ENCODE peak calls at places on chromosomes 5 and 9, in nine cellular contexts. One of them, this sample, is unnamed.

GRCh38 chr9:101455656-101456235 is 20.2 kb upstream of the ALDOB start:
- DNase-seq in activated gamma-delta T cell: no peak
- DNase-seq in stimulated activated naive CD8-positive, alpha-beta T cell treated with anti-CD3 and anti-CD28 coated beads, Interleukin-15, amount 100 ng/mL, for 72 hours: no peak
- DNase-seq in foreskin fibroblast: peak; percentile 32
- DNase-seq in tibial artery: no peak
- DNase-seq in T-helper 1 cell: no peak
- DNase-seq in stimulated activated CD4-positive, alpha-beta T cell treated with anti-CD3 and anti-CD28 coated beads, Interleukin-15, amount 100 ng/mL, for 48 hours: no peak
- DNase-seq in lung: no peak
- DNase-seq in NCI-H1048: no peak
- DNase-seq in this sample: peak; percentile 70

GRCh38 chr5:7419846-7420245 is 23.9 kb downstream of the ADCY2 start:
- DNase-seq in activated gamma-delta T cell: no peak
- DNase-seq in stimulated activated naive CD8-positive, alpha-beta T cell treated with anti-CD3 and anti-CD28 coated beads, Interleukin-15, amount 100 ng/mL, for 72 hours: no peak
- DNase-seq in foreskin fibroblast: no peak
- DNase-seq in tibial artery: no peak
- DNase-seq in T-helper 1 cell: no peak
- DNase-seq in stimulated activated CD4-positive, alpha-beta T cell treated with anti-CD3 and anti-CD28 coated beads, Interleukin-15, amount 100 ng/mL, for 48 hours: no peak
- DNase-seq in lung: no peak
- DNase-seq in NCI-H1048: no peak
- DNase-seq in this sample: no peak

GRCh38 chr9:76433851-76434250 is 25.1 kb upstream of the GCNT1 start:
- DNase-seq in activated gamma-delta T cell: no peak
- DNase-seq in stimulated activated naive CD8-positive, alpha-beta T cell treated with anti-CD3 and anti-CD28 coated beads, Interleukin-15, amount 100 ng/mL, for 72 hours: no peak
- DNase-seq in foreskin fibroblast: peak; percentile 62
- DNase-seq in tibial artery: no peak
- DNase-seq in T-helper 1 cell: no peak
- DNase-seq in stimulated activated CD4-positive, alpha-beta T cell treated with anti-CD3 and anti-CD28 coated beads, Interleukin-15, amount 100 ng/mL, for 48 hours: no peak
- DNase-seq in lung: no peak
- DNase-seq in NCI-H1048: no peak
- DNase-seq in this sample: no peak

GRCh38 chr5:44389410-44389879 is at the start of gene FGF10:
- DNase-seq in activated gamma-delta T cell: no peak
- DNase-seq in stimulated activated naive CD8-positive, alpha-beta T cell treated with anti-CD3 and anti-CD28 coated beads, Interleukin-15, amount 100 ng/mL, for 72 hours: no peak
- DNase-seq in foreskin fibroblast: no peak
- DNase-seq in tibial artery: peak; percentile 61
- DNase-seq in T-helper 1 cell: no peak
- DNase-seq in stimulated activated CD4-positive, alpha-beta T cell treated with anti-CD3 and anti-CD28 coated beads, Interleukin-15, amount 100 ng/mL, for 48 hours: no peak
- DNase-seq in lung: no peak
- DNase-seq in NCI-H1048: no peak
- DNase-seq in this sample: no peak

GRCh38 chr5:137265457-137265856 is 233.7 kb downstream of the SPOCK1 start:
- DNase-seq in activated gamma-delta T cell: no peak
- DNase-seq in stimulated activated naive CD8-positive, alpha-beta T cell treated with anti-CD3 and anti-CD28 coated beads, Interleukin-15, amount 100 ng/mL, for 72 hours: no peak
- DNase-seq in foreskin fibroblast: no peak
- DNase-seq in tibial artery: no peak
- DNase-seq in T-helper 1 cell: no peak
- DNase-seq in stimulated activated CD4-positive, alpha-beta T cell treated with anti-CD3 and anti-CD28 coated beads, Interleukin-15, amount 100 ng/mL, for 48 hours: no peak
- DNase-seq in lung: no peak
- DNase-seq in NCI-H1048: no peak
- DNase-seq in this sample: no peak

GRCh38 chr5:148179234-148179824 is 11.0 kb downstream of the SPINK14 start:
- DNase-seq in activated gamma-delta T cell: no peak
- DNase-seq in stimulated activated naive CD8-positive, alpha-beta T cell treated with anti-CD3 and anti-CD28 coated beads, Interleukin-15, amount 100 ng/mL, for 72 hours: peak; percentile 7
- DNase-seq in foreskin fibroblast: peak; percentile 16
- DNase-seq in tibial artery: no peak
- DNase-seq in T-helper 1 cell: peak; percentile 43
- DNase-seq in stimulated activated CD4-positive, alpha-beta T cell treated with anti-CD3 and anti-CD28 coated beads, Interleukin-15, amount 100 ng/mL, for 48 hours: no peak
- DNase-seq in lung: no peak
- DNase-seq in NCI-H1048: peak; percentile 86
- DNase-seq in this sample: peak; percentile 71

GRCh38 chr5:117587111-117587510 is 1012.5 kb upstream of the SEMA6A start:
- DNase-seq in activated gamma-delta T cell: no peak
- DNase-seq in stimulated activated naive CD8-positive, alpha-beta T cell treated with anti-CD3 and anti-CD28 coated beads, Interleukin-15, amount 100 ng/mL, for 72 hours: no peak
- DNase-seq in foreskin fibroblast: no peak
- DNase-seq in tibial artery: no peak
- DNase-seq in T-helper 1 cell: no peak
- DNase-seq in stimulated activated CD4-positive, alpha-beta T cell treated with anti-CD3 and anti-CD28 coated beads, Interleukin-15, amount 100 ng/mL, for 48 hours: no peak
- DNase-seq in lung: no peak
- DNase-seq in NCI-H1048: no peak
- DNase-seq in this sample: no peak

GRCh38 chr9:135883410-135884089 is 23.8 kb downstream of the CAMSAP1 start:
- DNase-seq in activated gamma-delta T cell: no peak
- DNase-seq in stimulated activated naive CD8-positive, alpha-beta T cell treated with anti-CD3 and anti-CD28 coated beads, Interleukin-15, amount 100 ng/mL, for 72 hours: no peak
- DNase-seq in foreskin fibroblast: no peak
- DNase-seq in tibial artery: no peak
- DNase-seq in T-helper 1 cell: no peak
- DNase-seq in stimulated activated CD4-positive, alpha-beta T cell treated with anti-CD3 and anti-CD28 coated beads, Interleukin-15, amount 100 ng/mL, for 48 hours: no peak
- DNase-seq in lung: no peak
- DNase-seq in NCI-H1048: no peak
- DNase-seq in this sample: no peak

GRCh38 chr5:138677782-138678181 is 75.4 kb upstream of the CTNNA1 start:
- DNase-seq in activated gamma-delta T cell: no peak
- DNase-seq in stimulated activated naive CD8-positive, alpha-beta T cell treated with anti-CD3 and anti-CD28 coated beads, Interleukin-15, amount 100 ng/mL, for 72 hours: no peak
- DNase-seq in foreskin fibroblast: no peak
- DNase-seq in tibial artery: no peak
- DNase-seq in T-helper 1 cell: no peak
- DNase-seq in stimulated activated CD4-positive, alpha-beta T cell treated with anti-CD3 and anti-CD28 coated beads, Interleukin-15, amount 100 ng/mL, for 48 hours: no peak
- DNase-seq in lung: no peak
- DNase-seq in NCI-H1048: no peak
- DNase-seq in this sample: no peak

GRCh38 chr5:176748967-176749935 is 61.1 kb upstream of the UNC5A start:
- DNase-seq in activated gamma-delta T cell: no peak
- DNase-seq in stimulated activated naive CD8-positive, alpha-beta T cell treated with anti-CD3 and anti-CD28 coated beads, Interleukin-15, amount 100 ng/mL, for 72 hours: no peak
- DNase-seq in foreskin fibroblast: no peak
- DNase-seq in tibial artery: no peak
- DNase-seq in T-helper 1 cell: no peak
- DNase-seq in stimulated activated CD4-positive, alpha-beta T cell treated with anti-CD3 and anti-CD28 coated beads, Interleukin-15, amount 100 ng/mL, for 48 hours: no peak
- DNase-seq in lung: no peak
- DNase-seq in NCI-H1048: no peak
- DNase-seq in this sample: no peak

GRCh38 chr5:132267166-132267739 is 9.8 kb downstream of the PDLIM4 start:
- DNase-seq in activated gamma-delta T cell: no peak
- DNase-seq in stimulated activated naive CD8-positive, alpha-beta T cell treated with anti-CD3 and anti-CD28 coated beads, Interleukin-15, amount 100 ng/mL, for 72 hours: no peak
- DNase-seq in foreskin fibroblast: no peak
- DNase-seq in tibial artery: no peak
- DNase-seq in T-helper 1 cell: no peak
- DNase-seq in stimulated activated CD4-positive, alpha-beta T cell treated with anti-CD3 and anti-CD28 coated beads, Interleukin-15, amount 100 ng/mL, for 48 hours: no peak
- DNase-seq in lung: no peak
- DNase-seq in NCI-H1048: no peak
- DNase-seq in this sample: no peak

GRCh38 chr9:76302947-76303550 is 91.2 kb downstream of the RFK start:
- DNase-seq in activated gamma-delta T cell: no peak
- DNase-seq in stimulated activated naive CD8-positive, alpha-beta T cell treated with anti-CD3 and anti-CD28 coated beads, Interleukin-15, amount 100 ng/mL, for 72 hours: no peak
- DNase-seq in foreskin fibroblast: peak; percentile 30
- DNase-seq in tibial artery: no peak
- DNase-seq in T-helper 1 cell: peak; percentile 34
- DNase-seq in stimulated activated CD4-positive, alpha-beta T cell treated with anti-CD3 and anti-CD28 coated beads, Interleukin-15, amount 100 ng/mL, for 48 hours: no peak
- DNase-seq in lung: no peak
- DNase-seq in NCI-H1048: no peak
- DNase-seq in this sample: peak; percentile 68

GRCh38 chr9:93952784-93953491 is 2.2 kb downstream of the BARX1 start:
- DNase-seq in activated gamma-delta T cell: no peak
- DNase-seq in stimulated activated naive CD8-positive, alpha-beta T cell treated with anti-CD3 and anti-CD28 coated beads, Interleukin-15, amount 100 ng/mL, for 72 hours: peak; percentile 32
- DNase-seq in foreskin fibroblast: no peak
- DNase-seq in tibial artery: no peak
- DNase-seq in T-helper 1 cell: no peak
- DNase-seq in stimulated activated CD4-positive, alpha-beta T cell treated with anti-CD3 and anti-CD28 coated beads, Interleukin-15, amount 100 ng/mL, for 48 hours: no peak
- DNase-seq in lung: no peak
- DNase-seq in NCI-H1048: no peak
- DNase-seq in this sample: no peak

GRCh38 chr5:134543820-134544692 is 18.6 kb downstream of the JADE2 start:
- DNase-seq in activated gamma-delta T cell: no peak
- DNase-seq in stimulated activated naive CD8-positive, alpha-beta T cell treated with anti-CD3 and anti-CD28 coated beads, Interleukin-15, amount 100 ng/mL, for 72 hours: peak; percentile 46
- DNase-seq in foreskin fibroblast: no peak
- DNase-seq in tibial artery: no peak
- DNase-seq in T-helper 1 cell: peak; percentile 53
- DNase-seq in stimulated activated CD4-positive, alpha-beta T cell treated with anti-CD3 and anti-CD28 coated beads, Interleukin-15, amount 100 ng/mL, for 48 hours: no peak
- DNase-seq in lung: no peak
- DNase-seq in NCI-H1048: no peak
- DNase-seq in this sample: no peak

GRCh38 chr9:105994970-105995369 is 300.6 kb downstream of the TMEM38B start:
- DNase-seq in activated gamma-delta T cell: no peak
- DNase-seq in stimulated activated naive CD8-positive, alpha-beta T cell treated with anti-CD3 and anti-CD28 coated beads, Interleukin-15, amount 100 ng/mL, for 72 hours: no peak
- DNase-seq in foreskin fibroblast: no peak
- DNase-seq in tibial artery: no peak
- DNase-seq in T-helper 1 cell: no peak
- DNase-seq in stimulated activated CD4-positive, alpha-beta T cell treated with anti-CD3 and anti-CD28 coated beads, Interleukin-15, amount 100 ng/mL, for 48 hours: no peak
- DNase-seq in lung: no peak
- DNase-seq in NCI-H1048: no peak
- DNase-seq in this sample: no peak

GRCh38 chr9:133777111-133777791 is 39.1 kb upstream of the SARDH start:
- DNase-seq in activated gamma-delta T cell: no peak
- DNase-seq in stimulated activated naive CD8-positive, alpha-beta T cell treated with anti-CD3 and anti-CD28 coated beads, Interleukin-15, amount 100 ng/mL, for 72 hours: no peak
- DNase-seq in foreskin fibroblast: no peak
- DNase-seq in tibial artery: no peak
- DNase-seq in T-helper 1 cell: no peak
- DNase-seq in stimulated activated CD4-positive, alpha-beta T cell treated with anti-CD3 and anti-CD28 coated beads, Interleukin-15, amount 100 ng/mL, for 48 hours: no peak
- DNase-seq in lung: no peak
- DNase-seq in NCI-H1048: no peak
- DNase-seq in this sample: no peak

GRCh38 chr5:143161893-143162520 is 241.5 kb downstream of the NR3C1 start:
- DNase-seq in activated gamma-delta T cell: no peak
- DNase-seq in stimulated activated naive CD8-positive, alpha-beta T cell treated with anti-CD3 and anti-CD28 coated beads, Interleukin-15, amount 100 ng/mL, for 72 hours: no peak
- DNase-seq in foreskin fibroblast: peak; percentile 80
- DNase-seq in tibial artery: no peak
- DNase-seq in T-helper 1 cell: no peak
- DNase-seq in stimulated activated CD4-positive, alpha-beta T cell treated with anti-CD3 and anti-CD28 coated beads, Interleukin-15, amount 100 ng/mL, for 48 hours: no peak
- DNase-seq in lung: no peak
- DNase-seq in NCI-H1048: no peak
- DNase-seq in this sample: no peak

GRCh38 chr5:17379188-17379951 is 118.7 kb upstream of the TAF11L2 start:
- DNase-seq in activated gamma-delta T cell: no peak
- DNase-seq in stimulated activated naive CD8-positive, alpha-beta T cell treated with anti-CD3 and anti-CD28 coated beads, Interleukin-15, amount 100 ng/mL, for 72 hours: no peak
- DNase-seq in foreskin fibroblast: no peak
- DNase-seq in tibial artery: no peak
- DNase-seq in T-helper 1 cell: no peak
- DNase-seq in stimulated activated CD4-positive, alpha-beta T cell treated with anti-CD3 and anti-CD28 coated beads, Interleukin-15, amount 100 ng/mL, for 48 hours: no peak
- DNase-seq in lung: no peak
- DNase-seq in NCI-H1048: peak; percentile 32
- DNase-seq in this sample: no peak

GRCh38 chr5:143776951-143777350 is 35.0 kb upstream of the HMHB1 start:
- DNase-seq in activated gamma-delta T cell: no peak
- DNase-seq in stimulated activated naive CD8-positive, alpha-beta T cell treated with anti-CD3 and anti-CD28 coated beads, Interleukin-15, amount 100 ng/mL, for 72 hours: no peak
- DNase-seq in foreskin fibroblast: no peak
- DNase-seq in tibial artery: no peak
- DNase-seq in T-helper 1 cell: no peak
- DNase-seq in stimulated activated CD4-positive, alpha-beta T cell treated with anti-CD3 and anti-CD28 coated beads, Interleukin-15, amount 100 ng/mL, for 48 hours: no peak
- DNase-seq in lung: no peak
- DNase-seq in NCI-H1048: no peak
- DNase-seq in this sample: no peak

This sample was measured in dermis microvascular lymphatic vessel endothelial cell.